ENCODE peak calls at places on chromosome 4, in six cellular contexts. V is brain microvascular endothelial cell, B is vagina, L is breast epithelium, O is stomach, I is GM20000. G is an unnamed sample.

GRCh38 chr4:86274642-86275041 is 85.2 kb downstream of the MAPK10 start:
- DNase-seq in O (no peak), B (no peak), I (no peak), V (no peak), L (no peak), G (no peak)

GRCh38 chr4:107757860-107758476 is 37.9 kb upstream of the PAPSS1 start:
- DNase-seq in L (no peak), I (peak; percentile 22), V (no peak), B (no peak), O (no peak), G (no peak)

GRCh38 chr4:79917246-79917645 is 155.8 kb downstream of the ANTXR2 start:
- DNase-seq in B (no peak), L (no peak), I (peak; percentile 40), V (peak; percentile 46), O (peak; percentile 31), G (no peak)

GRCh38 chr4:617644-618330 is 7.6 kb upstream of the PDE6B start:
- DNase-seq in I (no peak), L (peak; percentile 33), V (no peak), B (no peak), O (no peak), G (no peak)

GRCh38 chr4:61445374-61446063 is 245.4 kb downstream of the ADGRL3 start:
- DNase-seq in V (no peak), B (no peak), O (no peak), L (no peak), I (no peak), G (no peak)

GRCh38 chr4:59612235-59612634 is 1587.9 kb upstream of the ADGRL3 start:
- DNase-seq in I (no peak), O (no peak), L (no peak), B (no peak), V (peak; percentile 65), G (no peak)

GRCh38 chr4:140372607-140373327 is 679 bp upstream of the SCOC start:
- DNase-seq in V (peak; percentile 19), L (no peak), O (no peak), I (peak; percentile 44), B (no peak), G (no peak)

GRCh38 chr4:153488719-153489384 is 22.7 kb downstream of the TMEM131L start:
- DNase-seq in B (no peak), L (no peak), O (no peak), V (peak; percentile 52), I (peak; percentile 41), G (no peak)

GRCh38 chr4:113474017-113474416 is 287.5 kb downstream of the CAMK2D start:
- DNase-seq in B (no peak), L (no peak), V (peak; percentile 24), O (no peak), I (no peak), G (no peak)

GRCh38 chr4:105509291-105509690 is 35.4 kb upstream of the PPA2 start:
- DNase-seq in I (peak; percentile 70), O (no peak), B (no peak), V (no peak), L (no peak), G (no peak)
- TF ChIP-seq CTCF in I (no peak), O (no peak), B (no peak), V (no peak), L (no peak), G (no peak)

GRCh38 chr4:54961357-54961975 is 163.9 kb downstream of the KDR start:
- DNase-seq in L (no peak), V (peak; percentile 48), B (no peak), O (no peak), I (peak; percentile 14), G (peak; percentile 13)
- TF ChIP-seq CTCF in L (peak; percentile 33), V (peak; percentile 65), B (no peak), O (peak; percentile 33), I (no peak), G (peak; percentile 54)

DNA sequence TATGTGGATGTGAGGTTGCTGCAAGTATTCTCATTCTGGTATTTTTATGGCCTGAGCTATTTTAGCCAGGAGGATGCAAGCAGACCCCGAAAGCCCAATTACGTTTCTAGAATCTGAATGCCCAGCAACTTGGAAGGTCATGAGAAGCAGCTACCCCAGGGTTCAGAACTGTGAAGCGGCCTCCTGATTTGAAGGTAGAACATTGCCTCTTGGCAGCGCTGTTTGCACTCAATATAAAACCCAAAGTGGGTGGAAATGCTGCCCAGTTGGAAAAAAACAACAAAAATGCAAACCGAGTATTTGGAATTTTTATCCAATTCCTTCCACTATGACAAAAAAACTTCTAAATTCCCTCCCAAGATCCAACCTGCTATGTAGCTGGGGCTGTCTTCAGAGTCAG is 103.4 kb upstream of the RBPJ start:
- DNase-seq in L (no peak), O (no peak), V (no peak), I (no peak), B (no peak), G (no peak)
- TF ChIP-seq CTCF in L (no peak), O (no peak), V (no peak), I (no peak), B (no peak), G (no peak)

DNA sequence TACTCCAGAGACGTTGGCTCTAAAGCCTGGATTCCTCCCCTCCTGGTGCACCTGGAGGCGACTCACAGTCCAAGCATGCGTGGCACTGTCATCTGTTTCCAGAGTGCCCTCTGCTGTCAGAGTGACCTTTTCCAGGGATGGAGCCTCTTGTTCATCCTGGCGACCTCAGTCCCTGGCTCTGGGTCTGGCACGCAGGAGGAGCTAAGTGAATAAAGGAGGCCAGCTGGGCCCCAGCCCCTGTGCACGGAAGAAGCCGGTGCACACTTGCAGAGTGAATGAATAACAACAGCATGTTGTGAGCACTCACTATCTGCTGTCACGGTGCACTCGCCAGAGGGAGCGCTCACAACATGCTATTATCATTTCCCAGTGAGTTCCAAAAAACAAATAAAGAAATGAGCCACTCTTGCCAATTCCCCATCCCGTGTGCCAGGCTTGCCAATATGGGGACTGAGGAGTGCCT is 27.8 kb upstream of the PSAPL1 start:
- DNase-seq in O (peak; percentile 32), V (no peak), I (no peak), L (no peak), B (no peak), G (no peak)
- TF ChIP-seq CTCF in O (no peak), V (no peak), I (no peak), L (no peak), B (no peak), G (no peak)

GRCh38 chr4:139281212-139281611 is 1.2 kb upstream of the MGARP start:
- DNase-seq in O (no peak), B (no peak), I (no peak), V (no peak), L (no peak), G (no peak)
- TF ChIP-seq CTCF in O (no peak), B (no peak), I (no peak), V (peak; percentile 32), L (no peak), G (peak; percentile 28)